ENCODE peak calls at places on chromosomes 7 and 10, in four cellular contexts. One of them, this sample, is unnamed.

GRCh38 chr10:30384791-30385201 is 35.7 kb upstream of the MTPAP start:
- DNase-seq in suprapubic skin: no peak
- DNase-seq in GM12891: no peak
- DNase-seq in ovary: no peak
- DNase-seq in this sample: no peak

GRCh38 chr10:20240643-20241042 is 424.4 kb downstream of the PLXDC2 start:
- DNase-seq in GM12891: no peak
- DNase-seq in suprapubic skin: no peak
- DNase-seq in ovary: no peak
- DNase-seq in this sample: no peak

GRCh38 chr7:1323178-1324027 is 90.7 kb downstream of the UNCX start:
- DNase-seq in GM12891: no peak
- DNase-seq in ovary: no peak
- DNase-seq in suprapubic skin: no peak
- DNase-seq in this sample: no peak

GRCh38 chr10:86341361-86341811 is 25.2 kb downstream of the GRID1 start:
- DNase-seq in GM12891: no peak
- DNase-seq in suprapubic skin: no peak
- DNase-seq in ovary: no peak
- DNase-seq in this sample: no peak

GRCh38 chr7:36280840-36281812 is 108.5 kb upstream of the ANLN start:
- DNase-seq in GM12891: no peak
- DNase-seq in ovary: peak
- DNase-seq in suprapubic skin: peak
- DNase-seq in this sample: no peak

GRCh38 chr7:10703981-10704380 is 269.7 kb upstream of the PHF14 start:
- DNase-seq in GM12891: no peak
- DNase-seq in suprapubic skin: no peak
- DNase-seq in ovary: no peak
- DNase-seq in this sample: no peak

GRCh38 chr10:2081501-2081900 is 344.2 kb upstream of the ADARB2 start:
- DNase-seq in GM12891: no peak
- DNase-seq in suprapubic skin: no peak
- DNase-seq in ovary: no peak
- DNase-seq in this sample: no peak

GRCh38 chr10:77405771-77406241 is 231.8 kb downstream of the KCNMA1 start:
- DNase-seq in suprapubic skin: no peak
- DNase-seq in ovary: peak
- DNase-seq in GM12891: no peak
- DNase-seq in this sample: no peak

GRCh38 chr7:142372727-142373126 is 114.9 kb upstream of the PRSS58 start:
- DNase-seq in ovary: no peak
- DNase-seq in suprapubic skin: no peak
- DNase-seq in GM12891: no peak
- DNase-seq in this sample: no peak

GRCh38 chr7:43384585-43385308 is 198.2 kb upstream of the STK17A start:
- DNase-seq in ovary: no peak
- DNase-seq in GM12891: no peak
- DNase-seq in suprapubic skin: no peak
- DNase-seq in this sample: no peak

GRCh38 chr7:44289341-44290249 is 35.8 kb downstream of the CAMK2B start:
- DNase-seq in suprapubic skin: peak
- DNase-seq in GM12891: no peak
- DNase-seq in ovary: peak
- DNase-seq in this sample: no peak

GRCh38 chr7:90613088-90613498 is 17.0 kb downstream of the CDK14 start:
- DNase-seq in ovary: no peak
- DNase-seq in suprapubic skin: no peak
- DNase-seq in GM12891: no peak
- DNase-seq in this sample: no peak

GRCh38 chr7:11698273-11698930 is 133.6 kb downstream of the THSD7A start:
- DNase-seq in ovary: no peak
- DNase-seq in suprapubic skin: no peak
- DNase-seq in GM12891: no peak
- DNase-seq in this sample: no peak

DNA sequence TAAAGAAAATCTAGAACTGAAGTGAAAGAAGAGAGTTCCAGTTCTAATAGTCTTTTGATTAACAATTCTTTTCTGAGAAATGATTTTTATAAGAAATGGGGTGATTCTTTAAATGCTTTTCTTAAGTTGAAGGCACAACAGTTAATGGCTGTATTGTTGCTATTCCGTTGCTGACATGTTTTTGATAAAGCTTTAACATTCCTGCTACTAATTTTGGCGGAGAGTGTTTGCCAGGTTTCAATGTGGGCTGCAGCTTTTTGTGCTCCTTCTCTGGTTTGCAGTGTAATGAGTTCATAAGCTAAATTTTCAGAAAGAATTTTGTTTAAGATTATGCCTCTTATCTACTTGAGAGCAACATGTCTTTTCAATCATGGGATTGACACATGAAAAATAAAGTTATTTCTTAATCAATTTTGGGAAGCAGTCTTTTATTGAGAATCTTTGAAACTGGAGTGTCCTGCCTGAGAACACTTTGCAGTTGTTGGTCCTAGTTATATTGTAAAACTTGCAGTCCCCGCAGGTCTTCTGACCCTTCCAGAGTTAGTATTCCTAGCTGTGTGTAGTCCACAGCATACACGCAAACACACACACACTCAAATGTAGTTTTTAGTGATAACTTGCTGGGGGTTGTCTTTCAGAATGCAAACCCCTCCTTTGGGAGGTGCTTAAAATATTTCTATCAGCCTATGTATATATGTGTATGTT is 56.7 kb downstream of the COL17A1 start:
- DNase-seq in suprapubic skin: no peak
- DNase-seq in ovary: no peak
- DNase-seq in GM12891: no peak
- DNase-seq in this sample: no peak
- TF ChIP-seq POLR2A in suprapubic skin: no peak
- TF ChIP-seq POLR2A in ovary: no peak
- TF ChIP-seq POLR2A in GM12891: no peak
- TF ChIP-seq POLR2A in this sample: no peak

GRCh38 chr10:68406815-68407585 is at the start of gene RUFY2:
- DNase-seq in GM12891: peak
- DNase-seq in ovary: peak
- DNase-seq in suprapubic skin: peak
- DNase-seq in this sample: no peak
- TF ChIP-seq POLR2A in GM12891: no peak
- TF ChIP-seq POLR2A in ovary: peak
- TF ChIP-seq POLR2A in suprapubic skin: peak
- TF ChIP-seq POLR2A in this sample: peak

DNA sequence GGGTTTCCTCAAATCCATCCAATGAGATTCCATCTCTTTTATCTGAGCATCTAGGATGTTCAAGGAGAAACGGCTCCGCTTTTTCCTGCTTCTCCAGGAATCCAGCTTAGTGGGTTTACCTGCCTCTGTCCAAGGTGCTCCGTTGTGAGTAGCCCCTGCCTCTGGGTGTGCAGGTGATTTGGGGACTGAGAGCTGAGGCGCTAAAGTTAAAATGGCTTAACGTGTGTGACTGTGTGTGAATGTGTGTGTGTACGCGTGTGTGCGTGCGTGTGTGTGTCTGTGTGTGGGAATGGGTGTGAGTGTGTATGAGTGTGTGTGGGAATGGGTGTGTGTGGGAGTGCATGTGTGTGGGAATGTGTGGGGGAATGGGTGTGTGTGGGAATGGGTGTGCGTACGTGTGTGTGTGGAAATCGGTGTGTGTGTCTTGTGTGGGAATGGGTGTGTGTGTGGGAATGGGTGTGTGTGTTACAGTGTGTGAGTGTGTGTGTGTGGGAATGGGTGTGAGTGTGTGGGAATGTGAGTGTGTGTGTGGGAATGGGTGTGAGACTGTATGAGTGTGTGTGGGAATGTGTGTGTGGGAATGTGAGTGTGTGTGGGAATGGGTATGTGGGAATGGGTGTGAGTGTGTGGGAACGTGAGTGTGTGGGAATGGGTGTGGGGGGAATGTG is 90.2 kb upstream of the INSIG1 start:
- DNase-seq in GM12891: no peak
- DNase-seq in ovary: no peak
- DNase-seq in suprapubic skin: no peak
- DNase-seq in this sample: no peak
- TF ChIP-seq POLR2A in GM12891: no peak
- TF ChIP-seq POLR2A in ovary: no peak
- TF ChIP-seq POLR2A in suprapubic skin: no peak
- TF ChIP-seq POLR2A in this sample: no peak

GRCh38 chr7:6273917-6274630 is 1.6 kb upstream of the CYTH3 start:
- DNase-seq in suprapubic skin: no peak
- DNase-seq in GM12891: no peak
- DNase-seq in ovary: no peak
- DNase-seq in this sample: no peak
- TF ChIP-seq POLR2A in suprapubic skin: no peak
- TF ChIP-seq POLR2A in GM12891: no peak
- TF ChIP-seq POLR2A in ovary: no peak
- TF ChIP-seq POLR2A in this sample: no peak

GRCh38 chr10:62817120-62817762 is 1.1 kb upstream of the EGR2 start:
- DNase-seq in ovary: peak
- DNase-seq in suprapubic skin: no peak
- DNase-seq in GM12891: peak
- DNase-seq in this sample: peak

GRCh38 chr10:62818426-62819011 is 2.4 kb upstream of the EGR2 start:
- DNase-seq in suprapubic skin: no peak
- DNase-seq in ovary: peak
- DNase-seq in GM12891: no peak
- DNase-seq in this sample: no peak

GRCh38 chr10:62819521-62819920 is 3.4 kb upstream of the EGR2 start:
- DNase-seq in ovary: no peak
- DNase-seq in GM12891: no peak
- DNase-seq in suprapubic skin: no peak
- DNase-seq in this sample: no peak

GRCh38 chr10:62816179-62817119 is at the start of gene EGR2:
- DNase-seq in ovary: peak
- DNase-seq in suprapubic skin: peak
- DNase-seq in GM12891: peak
- DNase-seq in this sample: peak

GRCh38 chr10:62817763-62818425 is 1.7 kb upstream of the EGR2 start:
- DNase-seq in ovary: peak
- DNase-seq in GM12891: peak
- DNase-seq in suprapubic skin: no peak
- DNase-seq in this sample: no peak
- TF ChIP-seq POLR2A in ovary: no peak
- TF ChIP-seq POLR2A in GM12891: no peak
- TF ChIP-seq POLR2A in suprapubic skin: no peak
- TF ChIP-seq POLR2A in this sample: no peak

DNA sequence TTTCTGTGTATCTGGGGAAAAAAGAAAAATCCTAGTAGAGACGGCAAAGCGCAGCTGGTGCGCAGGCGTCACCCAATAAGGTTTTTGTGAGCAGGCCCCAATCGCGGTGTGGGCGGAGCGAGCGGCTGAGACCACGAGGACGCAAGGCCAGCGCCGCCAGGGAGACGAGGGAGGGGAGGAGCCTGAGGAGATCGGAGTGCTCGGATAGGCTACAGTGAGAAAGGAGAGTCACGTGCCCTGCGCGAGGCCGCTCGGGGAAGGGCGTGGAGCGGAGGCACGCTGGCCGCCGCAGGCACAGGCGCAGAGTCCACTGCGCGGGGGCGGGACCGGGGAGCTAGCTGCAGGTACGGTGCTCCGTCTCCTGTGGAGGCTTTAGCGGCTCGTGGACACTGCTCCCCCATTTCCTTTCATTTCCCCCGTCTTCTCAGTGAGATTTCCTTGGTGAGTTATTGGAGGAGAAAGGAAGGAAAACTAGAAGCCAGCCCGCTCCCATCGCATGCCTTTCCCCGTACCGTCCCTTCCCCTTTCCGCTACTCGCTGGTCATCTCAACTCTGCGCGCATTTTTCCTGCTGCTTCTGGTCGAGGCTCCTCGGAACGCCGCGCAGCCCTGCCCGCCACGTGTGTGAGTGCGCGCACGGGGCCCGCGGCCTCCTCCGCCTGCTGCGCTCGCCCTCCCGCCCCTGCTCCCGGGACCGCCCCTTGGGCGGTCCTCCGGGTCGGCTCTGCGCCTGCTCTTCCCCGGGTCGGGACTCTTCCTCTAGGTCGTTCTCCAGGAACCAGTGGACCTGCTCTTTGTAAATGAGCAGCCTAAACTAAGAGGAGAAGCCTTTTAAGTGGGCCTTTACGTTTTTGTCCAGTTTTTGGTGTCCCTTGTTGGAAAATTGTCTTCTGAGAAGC is at the start of gene THNSL1:
- DNase-seq in suprapubic skin: peak
- DNase-seq in ovary: peak
- DNase-seq in GM12891: peak
- DNase-seq in this sample: peak
- TF ChIP-seq POLR2A in suprapubic skin: no peak
- TF ChIP-seq POLR2A in ovary: peak
- TF ChIP-seq POLR2A in GM12891: peak
- TF ChIP-seq POLR2A in this sample: peak

GRCh38 chr10:109411897-109412296 is 511.4 kb downstream of the XPNPEP1 start:
- DNase-seq in ovary: peak
- DNase-seq in GM12891: no peak
- DNase-seq in suprapubic skin: no peak
- DNase-seq in this sample: no peak
- TF ChIP-seq POLR2A in ovary: no peak
- TF ChIP-seq POLR2A in GM12891: no peak
- TF ChIP-seq POLR2A in suprapubic skin: no peak
- TF ChIP-seq POLR2A in this sample: no peak

GRCh38 chr7:151087247-151088018 is 1.2 kb downstream of the AGAP3 start:
- DNase-seq in ovary: peak
- DNase-seq in GM12891: no peak
- DNase-seq in suprapubic skin: no peak
- DNase-seq in this sample: no peak
- TF ChIP-seq POLR2A in ovary: no peak
- TF ChIP-seq POLR2A in GM12891: no peak
- TF ChIP-seq POLR2A in suprapubic skin: no peak
- TF ChIP-seq POLR2A in this sample: no peak